ENCODE peak calls at places on chromosomes 3 and 15, in six cellular contexts. A, I, H, Y, D and G are unnamed samples.

GRCh38 chr15:70343961-70344360 is 246.2 kb upstream of the TLE3 start:
- DNase-seq in A (no peak), I (no peak), H (no peak), Y (no peak), D (no peak), G (no peak)

GRCh38 chr3:128470134-128470915 is 3.6 kb upstream of the DNAJB8 start:
- DNase-seq in A (no peak), I (no peak), H (no peak), Y (no peak), D (no peak), G (no peak)

GRCh38 chr15:43989938-43990337 is 163.1 kb downstream of the WDR76 start:
- DNase-seq in A (no peak), I (no peak), H (no peak), Y (no peak), D (no peak), G (no peak)

GRCh38 chr3:171417813-171418212 is 42.4 kb downstream of the TNIK start:
- DNase-seq in A (no peak), I (no peak), H (peak; percentile 93), Y (no peak), D (peak; percentile 82), G (no peak)

GRCh38 chr3:195103623-195104022 is 167.3 kb downstream of the XXYLT1 start:
- DNase-seq in A (no peak), I (no peak), H (no peak), Y (no peak), D (peak; percentile 55), G (no peak)

GRCh38 chr3:27715863-27716262 is 6.3 kb downstream of the EOMES start:
- DNase-seq in A (no peak), I (no peak), H (no peak), Y (no peak), D (no peak), G (no peak)

GRCh38 chr15:88174571-88174970 is 82.0 kb downstream of the NTRK3 start:
- DNase-seq in A (no peak), I (no peak), H (no peak), Y (no peak), D (no peak), G (no peak)

GRCh38 chr3:113847664-113848461 is 9.3 kb downstream of the GRAMD1C start:
- DNase-seq in A (no peak), I (no peak), H (no peak), Y (no peak), D (no peak), G (no peak)

GRCh38 chr15:67761343-67761742 is 64.0 kb upstream of the SKOR1 start:
- DNase-seq in A (no peak), I (no peak), H (no peak), Y (peak; percentile 25), D (no peak), G (no peak)

GRCh38 chr3:17179381-17180205 is 294.8 kb downstream of the PLCL2 start:
- DNase-seq in A (no peak), I (no peak), H (peak; percentile 13), Y (peak; percentile 3), D (no peak), G (no peak)

GRCh38 chr3:175932586-175932985 is 1073.5 kb downstream of the NAALADL2 start:
- DNase-seq in A (no peak), I (no peak), H (peak; percentile 6), Y (no peak), D (no peak), G (no peak)

GRCh38 chr15:42343596-42344232 is 15.6 kb upstream of the CAPN3 start:
- DNase-seq in A (no peak), I (no peak), H (no peak), Y (no peak), D (no peak), G (no peak)

GRCh38 chr15:46808834-46809233 is 908.5 kb upstream of the SEMA6D start:
- DNase-seq in A (no peak), I (no peak), H (no peak), Y (no peak), D (no peak), G (no peak)

GRCh38 chr3:43217633-43218032 is 68.7 kb upstream of the SNRK start:
- DNase-seq in A (no peak), I (no peak), H (peak; percentile 52), Y (no peak), D (no peak), G (no peak)

GRCh38 chr3:121758727-121759450 is 9.3 kb upstream of the GOLGB1 start:
- DNase-seq in A (no peak), I (no peak), H (peak; percentile 38), Y (no peak), D (no peak), G (no peak)

GRCh38 chr3:123034120-123034519 is 6.6 kb upstream of the SEMA5B start:
- DNase-seq in A (no peak), I (no peak), H (no peak), Y (no peak), D (no peak), G (no peak)

GRCh38 chr15:67109141-67110034 is 44.0 kb downstream of the SMAD3 start:
- DNase-seq in A (no peak), I (no peak), H (peak; percentile 99), Y (no peak), D (peak; percentile 93), G (no peak)

GRCh38 chr3:102718651-102719050 is 283.8 kb downstream of the ZPLD1 start:
- DNase-seq in A (no peak), I (no peak), H (no peak), Y (no peak), D (no peak), G (no peak)

GRCh38 chr3:187186801-187187421 is 10.4 kb upstream of the RTP1 start:
- DNase-seq in A (no peak), I (no peak), H (peak; percentile 94), Y (no peak), D (peak; percentile 16), G (no peak)

GRCh38 chr3:158709666-158710083 is 22.6 kb downstream of the RARRES1 start:
- DNase-seq in A (no peak), I (no peak), H (peak; percentile 99), Y (no peak), D (peak; percentile 68), G (no peak)

GRCh38 chr3:188697127-188697526 is 474.6 kb upstream of the TPRG1 start:
- DNase-seq in A (no peak), I (no peak), H (no peak), Y (no peak), D (no peak), G (no peak)

GRCh38 chr3:127486337-127486944 is 104.1 kb downstream of the TPRA1 start:
- DNase-seq in A (no peak), I (no peak), H (no peak), Y (no peak), D (no peak), G (no peak)

GRCh38 chr3:25661694-25662455 is 2.8 kb downstream of the TOP2B start:
- DNase-seq in A (no peak), I (peak; percentile 58), H (peak; percentile 18), Y (peak; percentile 20), D (peak; percentile 28), G (no peak)

GRCh38 chr3:66037330-66037985 is 1.3 kb downstream of the MAGI1 start:
- DNase-seq in A (peak; percentile 68), I (peak; percentile 60), H (peak; percentile 64), Y (peak; percentile 2), D (peak; percentile 67), G (no peak)

GRCh38 chr3:138114988-138115971 is at the start of gene DZIP1L:
- DNase-seq in A (peak; percentile 72), I (peak; percentile 38), H (peak; percentile 70), Y (peak; percentile 58), D (peak; percentile 64), G (no peak)

GRCh38 chr3:134328147-134328591 is 46.1 kb downstream of the AMOTL2 start:
- DNase-seq in A (no peak), I (no peak), H (peak; percentile 93), Y (no peak), D (no peak), G (no peak)

GRCh38 chr15:30956216-30956803 is 35.1 kb downstream of the MTMR10 start:
- DNase-seq in A (no peak), I (no peak), H (peak; percentile 22), Y (no peak), D (no peak), G (no peak)

GRCh38 chr3:127961124-127961523 is 46.1 kb downstream of the KBTBD12 start:
- DNase-seq in A (no peak), I (no peak), H (no peak), Y (no peak), D (no peak), G (no peak)